ENCODE peak calls at places on chromosomes 5 and 9, in eight cellular contexts. V is transverse colon, H is HuH-7.5, S is A549, T is activated T-cell treated with anti-CD3 and anti-CD28 coated beads for 1 hour, N is upper lobe of right lung, P is CMK, X is WTC11. C is an unnamed sample.

GRCh38 chr9:78821126-78821822 is 524.3 kb downstream of the PSAT1 start:
- DNase-seq in H (peak), V (no peak), S (peak), P (no peak), T (no peak), N (no peak), X (no peak), C (peak)

GRCh38 chr5:6868170-6868569 is 154.9 kb downstream of the TENT4A start:
- DNase-seq in H (no peak), T (no peak), V (peak), S (no peak), N (no peak), P (no peak), X (no peak), C (no peak)

GRCh38 chr9:127507751-127508648 is 56.7 kb downstream of the LRSAM1 start:
- DNase-seq in X (no peak), T (no peak), N (peak), P (no peak), S (no peak), V (no peak), H (no peak), C (no peak)

GRCh38 chr5:125198270-125198974 is 452.0 kb upstream of the ZNF608 start:
- DNase-seq in T (no peak), N (no peak), P (no peak), V (peak), S (no peak), H (no peak), X (no peak), C (peak)

GRCh38 chr9:8101607-8102006 is 302.0 kb upstream of the DMAC1 start:
- DNase-seq in X (no peak), H (no peak), N (no peak), S (no peak), V (no peak), P (no peak), T (no peak), C (no peak)

GRCh38 chr9:73229543-73229942 is 77.9 kb downstream of the ANXA1 start:
- DNase-seq in V (no peak), P (no peak), H (no peak), N (no peak), T (no peak), X (no peak), S (no peak), C (no peak)

GRCh38 chr9:7336356-7337075 is 463.1 kb downstream of the DMAC1 start:
- DNase-seq in N (no peak), T (no peak), P (no peak), V (no peak), X (no peak), H (no peak), S (peak), C (no peak)

GRCh38 chr5:40260351-40260750 is 419.4 kb upstream of the PTGER4 start:
- DNase-seq in X (no peak), P (no peak), V (peak), N (no peak), S (no peak), T (no peak), H (no peak), C (peak)

GRCh38 chr5:59587489-59588337 is 305.8 kb downstream of the PDE4D start:
- DNase-seq in T (no peak), V (peak), S (peak), P (no peak), N (peak), X (peak), H (peak), C (peak)

GRCh38 chr5:151682751-151683331 is 3.9 kb downstream of the SPARC start:
- DNase-seq in P (no peak), T (no peak), H (no peak), N (no peak), S (no peak), X (no peak), V (no peak), C (peak)

GRCh38 chr5:107673106-107673367 is 2.3 kb upstream of the EFNA5 start:
- DNase-seq in S (no peak), N (no peak), H (no peak), X (no peak), T (no peak), V (no peak), P (no peak), C (no peak)

GRCh38 chr5:72188176-72188575 is 80.9 kb downstream of the MAP1B start:
- DNase-seq in V (no peak), N (no peak), P (no peak), T (no peak), S (no peak), X (no peak), H (no peak), C (no peak)

GRCh38 chr9:108296056-108296455 is 559.7 kb downstream of the ACTL7B start:
- DNase-seq in S (no peak), V (no peak), T (no peak), N (no peak), X (no peak), H (no peak), P (no peak), C (no peak)

GRCh38 chr5:65102826-65103673 is 334.3 kb downstream of the CWC27 start:
- DNase-seq in S (peak), X (peak), T (peak), P (no peak), H (peak), N (peak), V (peak), C (peak)

GRCh38 chr9:22037954-22038690 is 29.0 kb upstream of the CDKN2B start:
- DNase-seq in X (no peak), V (no peak), S (no peak), P (no peak), H (no peak), N (no peak), T (no peak), C (peak)

GRCh38 chr9:37936965-37937364 is 33.0 kb upstream of the SLC25A51 start:
- DNase-seq in X (no peak), S (no peak), N (no peak), H (no peak), P (peak), V (no peak), T (no peak), C (no peak)

GRCh38 chr9:13915591-13916301 is 398.2 kb downstream of the NFIB start:
- DNase-seq in P (no peak), X (no peak), T (no peak), N (no peak), S (no peak), V (no peak), H (no peak), C (no peak)

GRCh38 chr5:103224118-103224893 is 34.3 kb upstream of the MACIR start:
- DNase-seq in T (peak), S (peak), N (no peak), P (peak), X (peak), H (peak), V (peak), C (peak)

GRCh38 chr9:121770415-121771273 is 119.2 kb downstream of the DAB2IP start:
- DNase-seq in N (no peak), S (no peak), T (no peak), H (no peak), V (no peak), X (no peak), P (no peak), C (peak)

GRCh38 chr9:96417610-96418073 is 528 bp downstream of the ZNF367 start:
- DNase-seq in V (peak), N (peak), S (no peak), P (no peak), T (peak), X (no peak), H (no peak), C (peak)

GRCh38 chr5:76473676-76474075 is 70.6 kb downstream of the IQGAP2 start:
- DNase-seq in H (no peak), X (no peak), N (no peak), V (no peak), P (no peak), S (no peak), T (peak), C (no peak)

GRCh38 chr9:16138961-16139441 is 586.2 kb downstream of the CCDC171 start:
- DNase-seq in P (no peak), X (no peak), N (no peak), T (no peak), H (no peak), S (peak), V (no peak), C (no peak)

GRCh38 chr9:34989946-34990635 is 546 bp downstream of the DNAJB5 start:
- DNase-seq in S (no peak), T (peak), X (peak), H (peak), P (no peak), V (peak), N (no peak), C (peak)

GRCh38 chr5:14967166-14967565 is 95.6 kb upstream of the ANKH start:
- DNase-seq in N (no peak), V (no peak), H (no peak), P (no peak), S (no peak), T (no peak), X (no peak), C (no peak)

GRCh38 chr5:151023047-151023615 is 2.7 kb downstream of the GPX3 start:
- DNase-seq in H (no peak), P (no peak), S (no peak), T (no peak), V (no peak), X (no peak), N (no peak), C (peak)